ENCODE peak calls at places on chromosome 13, in five cellular contexts. One of them, this sample, is unnamed.

GRCh38 chr13:97076898-97077297 is 82.6 kb upstream of the OXGR1 start:
- DNase-seq in hypothalamus: no peak
- DNase-seq in activated naive CD4-positive, alpha-beta T cell treated with anti-CD3 and anti-CD28 coated beads for 36 hours: no peak
- DNase-seq in activated T-cell treated with anti-CD3 and anti-CD28 coated beads, Interleukin-2, amount 50 U/mL, for 72 hours: no peak
- DNase-seq in spleen: no peak
- DNase-seq in this sample: no peak

GRCh38 chr13:109678459-109678858 is 107.9 kb downstream of the IRS2 start:
- DNase-seq in spleen: no peak
- DNase-seq in activated T-cell treated with anti-CD3 and anti-CD28 coated beads, Interleukin-2, amount 50 U/mL, for 72 hours: no peak
- DNase-seq in hypothalamus: no peak
- DNase-seq in activated naive CD4-positive, alpha-beta T cell treated with anti-CD3 and anti-CD28 coated beads for 36 hours: no peak
- DNase-seq in this sample: no peak

GRCh38 chr13:113836917-113837553 is 26.8 kb downstream of the GAS6 start:
- DNase-seq in activated T-cell treated with anti-CD3 and anti-CD28 coated beads, Interleukin-2, amount 50 U/mL, for 72 hours: no peak
- DNase-seq in hypothalamus: no peak
- DNase-seq in spleen: no peak
- DNase-seq in activated naive CD4-positive, alpha-beta T cell treated with anti-CD3 and anti-CD28 coated beads for 36 hours: peak
- DNase-seq in this sample: no peak

GRCh38 chr13:49567501-49567900 is 17.9 kb downstream of the RCBTB1 start:
- DNase-seq in activated naive CD4-positive, alpha-beta T cell treated with anti-CD3 and anti-CD28 coated beads for 36 hours: no peak
- DNase-seq in spleen: no peak
- DNase-seq in activated T-cell treated with anti-CD3 and anti-CD28 coated beads, Interleukin-2, amount 50 U/mL, for 72 hours: no peak
- DNase-seq in hypothalamus: no peak
- DNase-seq in this sample: no peak

GRCh38 chr13:97125051-97125809 is 96.9 kb upstream of the MBNL2 start:
- DNase-seq in activated naive CD4-positive, alpha-beta T cell treated with anti-CD3 and anti-CD28 coated beads for 36 hours: peak
- DNase-seq in activated T-cell treated with anti-CD3 and anti-CD28 coated beads, Interleukin-2, amount 50 U/mL, for 72 hours: peak
- DNase-seq in hypothalamus: no peak
- DNase-seq in spleen: no peak
- DNase-seq in this sample: no peak

GRCh38 chr13:75621147-75621546 is 15.0 kb upstream of the LMO7 start:
- DNase-seq in activated naive CD4-positive, alpha-beta T cell treated with anti-CD3 and anti-CD28 coated beads for 36 hours: no peak
- DNase-seq in hypothalamus: no peak
- DNase-seq in spleen: no peak
- DNase-seq in activated T-cell treated with anti-CD3 and anti-CD28 coated beads, Interleukin-2, amount 50 U/mL, for 72 hours: no peak
- DNase-seq in this sample: no peak

GRCh38 chr13:41458187-41458938 is 1.0 kb downstream of the RGCC start:
- DNase-seq in activated T-cell treated with anti-CD3 and anti-CD28 coated beads, Interleukin-2, amount 50 U/mL, for 72 hours: peak
- DNase-seq in spleen: peak
- DNase-seq in activated naive CD4-positive, alpha-beta T cell treated with anti-CD3 and anti-CD28 coated beads for 36 hours: peak
- DNase-seq in hypothalamus: no peak
- DNase-seq in this sample: peak

GRCh38 chr13:22161871-22162270 is 491.0 kb downstream of the FGF9 start:
- DNase-seq in hypothalamus: no peak
- DNase-seq in activated T-cell treated with anti-CD3 and anti-CD28 coated beads, Interleukin-2, amount 50 U/mL, for 72 hours: no peak
- DNase-seq in spleen: no peak
- DNase-seq in activated naive CD4-positive, alpha-beta T cell treated with anti-CD3 and anti-CD28 coated beads for 36 hours: no peak
- DNase-seq in this sample: no peak

GRCh38 chr13:51808811-51809210 is 4.8 kb upstream of the DHRS12 start:
- DNase-seq in activated T-cell treated with anti-CD3 and anti-CD28 coated beads, Interleukin-2, amount 50 U/mL, for 72 hours: no peak
- DNase-seq in spleen: no peak
- DNase-seq in hypothalamus: no peak
- DNase-seq in activated naive CD4-positive, alpha-beta T cell treated with anti-CD3 and anti-CD28 coated beads for 36 hours: no peak
- DNase-seq in this sample: no peak

GRCh38 chr13:94073006-94073744 is 406.3 kb downstream of the DCT start:
- DNase-seq in activated naive CD4-positive, alpha-beta T cell treated with anti-CD3 and anti-CD28 coated beads for 36 hours: no peak
- DNase-seq in hypothalamus: no peak
- DNase-seq in spleen: no peak
- DNase-seq in activated T-cell treated with anti-CD3 and anti-CD28 coated beads, Interleukin-2, amount 50 U/mL, for 72 hours: no peak
- DNase-seq in this sample: no peak

This sample was measured in activated naive CD8-positive, alpha-beta T cell treated with anti-CD3 and anti-CD28 coated beads for 36 hours.